ENCODE peak calls at places on chromosomes 12 and 14, in seven cellular contexts. One of them, this sample, is unnamed.

GRCh38 chr12:67792185-67792584 is 143.6 kb downstream of the DYRK2 start:
- DNase-seq in fibroblast of gingiva: no peak
- DNase-seq in NCI-H2081: no peak
- DNase-seq in sigmoid colon: no peak
- DNase-seq in cardiac muscle cell: no peak
- DNase-seq in choroid plexus epithelial cell: no peak
- DNase-seq in C1 segment of cervical spinal cord: no peak
- DNase-seq in this sample: no peak

GRCh38 chr14:90624228-90624627 is 192.0 kb downstream of the TTC7B start:
- DNase-seq in cardiac muscle cell: no peak
- DNase-seq in NCI-H2081: no peak
- DNase-seq in choroid plexus epithelial cell: peak; percentile 28
- DNase-seq in fibroblast of gingiva: no peak
- DNase-seq in C1 segment of cervical spinal cord: no peak
- DNase-seq in sigmoid colon: peak; percentile 74
- DNase-seq in this sample: no peak

GRCh38 chr12:3777206-3777809 is 24.4 kb upstream of the CRACR2A start:
- DNase-seq in C1 segment of cervical spinal cord: no peak
- DNase-seq in choroid plexus epithelial cell: peak; percentile 74
- DNase-seq in sigmoid colon: no peak
- DNase-seq in cardiac muscle cell: peak; percentile 56
- DNase-seq in fibroblast of gingiva: peak; percentile 45
- DNase-seq in NCI-H2081: peak; percentile 52
- DNase-seq in this sample: peak; percentile 38

GRCh38 chr12:76108356-76108755 is 23.9 kb upstream of the NAP1L1 start:
- DNase-seq in NCI-H2081: no peak
- DNase-seq in choroid plexus epithelial cell: no peak
- DNase-seq in C1 segment of cervical spinal cord: no peak
- DNase-seq in cardiac muscle cell: no peak
- DNase-seq in sigmoid colon: no peak
- DNase-seq in fibroblast of gingiva: no peak
- DNase-seq in this sample: no peak

GRCh38 chr12:50006754-50007442 is 18.4 kb downstream of the RACGAP1 start:
- DNase-seq in fibroblast of gingiva: peak; percentile 19
- DNase-seq in choroid plexus epithelial cell: peak; percentile 14
- DNase-seq in C1 segment of cervical spinal cord: no peak
- DNase-seq in NCI-H2081: peak; percentile 28
- DNase-seq in sigmoid colon: no peak
- DNase-seq in cardiac muscle cell: no peak
- DNase-seq in this sample: no peak

GRCh38 chr12:2683283-2684025 is 111.3 kb upstream of the FKBP4 start:
- DNase-seq in C1 segment of cervical spinal cord: no peak
- DNase-seq in cardiac muscle cell: no peak
- DNase-seq in sigmoid colon: no peak
- DNase-seq in fibroblast of gingiva: no peak
- DNase-seq in choroid plexus epithelial cell: no peak
- DNase-seq in NCI-H2081: no peak
- DNase-seq in this sample: no peak

GRCh38 chr12:24561411-24561871 is 387.5 kb downstream of the BCAT1 start:
- DNase-seq in choroid plexus epithelial cell: peak; percentile 45
- DNase-seq in C1 segment of cervical spinal cord: no peak
- DNase-seq in cardiac muscle cell: no peak
- DNase-seq in NCI-H2081: no peak
- DNase-seq in fibroblast of gingiva: peak; percentile 24
- DNase-seq in sigmoid colon: peak; percentile 64
- DNase-seq in this sample: peak; percentile 28

GRCh38 chr12:122946690-122947271 is 19.5 kb downstream of the ABCB9 start:
- DNase-seq in fibroblast of gingiva: peak; percentile 98
- DNase-seq in sigmoid colon: peak; percentile 94
- DNase-seq in C1 segment of cervical spinal cord: peak; percentile 48
- DNase-seq in choroid plexus epithelial cell: peak; percentile 99
- DNase-seq in NCI-H2081: no peak
- DNase-seq in cardiac muscle cell: peak; percentile 35
- DNase-seq in this sample: peak; percentile 34

GRCh38 chr14:95321201-95321600 is 1.5 kb upstream of the CLMN start:
- DNase-seq in NCI-H2081: no peak
- DNase-seq in sigmoid colon: no peak
- DNase-seq in C1 segment of cervical spinal cord: no peak
- DNase-seq in cardiac muscle cell: no peak
- DNase-seq in choroid plexus epithelial cell: no peak
- DNase-seq in fibroblast of gingiva: no peak
- DNase-seq in this sample: no peak

GRCh38 chr14:99181804-99182520 is 90.0 kb downstream of the BCL11B start:
- DNase-seq in fibroblast of gingiva: no peak
- DNase-seq in cardiac muscle cell: no peak
- DNase-seq in C1 segment of cervical spinal cord: no peak
- DNase-seq in choroid plexus epithelial cell: no peak
- DNase-seq in sigmoid colon: peak; percentile 19
- DNase-seq in NCI-H2081: no peak
- DNase-seq in this sample: no peak

GRCh38 chr14:99803803-99804202 is 10.6 kb downstream of the EML1 start:
- DNase-seq in cardiac muscle cell: no peak
- DNase-seq in fibroblast of gingiva: no peak
- DNase-seq in choroid plexus epithelial cell: no peak
- DNase-seq in C1 segment of cervical spinal cord: no peak
- DNase-seq in NCI-H2081: peak; percentile 21
- DNase-seq in sigmoid colon: no peak
- DNase-seq in this sample: no peak

GRCh38 chr12:75783093-75783877 is 248.3 kb downstream of the PHLDA1 start:
- DNase-seq in sigmoid colon: no peak
- DNase-seq in choroid plexus epithelial cell: peak; percentile 73
- DNase-seq in cardiac muscle cell: no peak
- DNase-seq in C1 segment of cervical spinal cord: no peak
- DNase-seq in fibroblast of gingiva: no peak
- DNase-seq in NCI-H2081: no peak
- DNase-seq in this sample: no peak

GRCh38 chr12:57889541-57889989 is 43.0 kb upstream of the CTDSP2 start:
- DNase-seq in NCI-H2081: peak; percentile 70
- DNase-seq in cardiac muscle cell: no peak
- DNase-seq in fibroblast of gingiva: peak; percentile 87
- DNase-seq in C1 segment of cervical spinal cord: no peak
- DNase-seq in sigmoid colon: peak; percentile 91
- DNase-seq in choroid plexus epithelial cell: peak; percentile 86
- DNase-seq in this sample: no peak

GRCh38 chr12:121005346-121005815 is 10.9 kb downstream of the C12orf43 start:
- DNase-seq in C1 segment of cervical spinal cord: no peak
- DNase-seq in NCI-H2081: peak; percentile 47
- DNase-seq in cardiac muscle cell: peak; percentile 54
- DNase-seq in fibroblast of gingiva: peak; percentile 25
- DNase-seq in choroid plexus epithelial cell: peak; percentile 63
- DNase-seq in sigmoid colon: no peak
- DNase-seq in this sample: peak; percentile 74

GRCh38 chr12:76587428-76588178 is 28.0 kb upstream of the OSBPL8 start:
- DNase-seq in C1 segment of cervical spinal cord: no peak
- DNase-seq in sigmoid colon: no peak
- DNase-seq in fibroblast of gingiva: peak; percentile 94
- DNase-seq in cardiac muscle cell: no peak
- DNase-seq in choroid plexus epithelial cell: peak; percentile 60
- DNase-seq in NCI-H2081: no peak
- DNase-seq in this sample: no peak

GRCh38 chr14:94304243-94304642 is 11.2 kb upstream of the SERPINA10 start:
- DNase-seq in choroid plexus epithelial cell: no peak
- DNase-seq in NCI-H2081: no peak
- DNase-seq in fibroblast of gingiva: no peak
- DNase-seq in sigmoid colon: no peak
- DNase-seq in cardiac muscle cell: no peak
- DNase-seq in C1 segment of cervical spinal cord: no peak
- DNase-seq in this sample: no peak

GRCh38 chr12:47837190-47838171 is 17.8 kb upstream of the HDAC7 start:
- DNase-seq in fibroblast of gingiva: peak; percentile 50
- DNase-seq in C1 segment of cervical spinal cord: peak; percentile 10
- DNase-seq in choroid plexus epithelial cell: peak; percentile 79
- DNase-seq in sigmoid colon: peak; percentile 90
- DNase-seq in NCI-H2081: peak; percentile 75
- DNase-seq in cardiac muscle cell: peak; percentile 81
- DNase-seq in this sample: peak; percentile 76

GRCh38 chr14:65349100-65349499 is 63.4 kb upstream of the FUT8 start:
- DNase-seq in C1 segment of cervical spinal cord: no peak
- DNase-seq in choroid plexus epithelial cell: no peak
- DNase-seq in sigmoid colon: no peak
- DNase-seq in fibroblast of gingiva: no peak
- DNase-seq in NCI-H2081: no peak
- DNase-seq in cardiac muscle cell: no peak
- DNase-seq in this sample: no peak

This sample was measured in HEK293T.